ENCODE peak calls at places on chromosomes 11 and 22, in eight cellular contexts. C is fibroblast of pulmonary artery, O is progenitor cell of endocrine pancreas, Z is GM23338, W is transverse colon, K is PC-3, Q is right atrium auricular region, F is choroid plexus epithelial cell. S is an unnamed sample.

GRCh38 chr22:26194877-26195276 is 25.6 kb downstream of the SEZ6L start:
- DNase-seq in K (no peak), F (no peak), Q (no peak), O (no peak), W (no peak), Z (no peak), C (no peak), S (no peak)

GRCh38 chr11:8296872-8297271 is 33.2 kb upstream of the LMO1 start:
- DNase-seq in C (no peak), Q (peak), O (no peak), F (no peak), K (no peak), Z (no peak), W (no peak), S (no peak)

GRCh38 chr22:16801571-16801970 is 23.6 kb downstream of the XKR3 start:
- DNase-seq in C (no peak), Q (no peak), Z (no peak), O (no peak), W (no peak), K (no peak), F (no peak), S (no peak)

GRCh38 chr11:130916910-130917309 is 631 bp upstream of the SNX19 start:
- DNase-seq in F (peak), Z (peak), C (no peak), W (no peak), K (no peak), O (no peak), Q (no peak), S (no peak)

GRCh38 chr22:27881404-27881803 is 37.7 kb downstream of the PITPNB start:
- DNase-seq in Q (no peak), Z (no peak), F (peak), W (peak), C (peak), O (no peak), K (no peak), S (no peak)

GRCh38 chr11:7575841-7576451 is 62.1 kb downstream of the PPFIBP2 start:
- DNase-seq in Z (no peak), W (peak), K (peak), C (no peak), O (no peak), F (no peak), Q (no peak), S (no peak)

GRCh38 chr22:48104102-48104738 is 1341.8 kb downstream of the TBC1D22A start:
- DNase-seq in K (no peak), W (no peak), Z (no peak), O (no peak), F (no peak), Q (peak), C (no peak), S (no peak)

GRCh38 chr11:104570088-104570701 is 328.1 kb downstream of the CASP12 start:
- DNase-seq in O (no peak), C (peak), Q (no peak), F (peak), Z (no peak), K (peak), W (no peak), S (no peak)

GRCh38 chr11:58330861-58331260 is 28.0 kb downstream of the OR5B17 start:
- DNase-seq in W (no peak), F (peak), O (no peak), K (peak), C (peak), Z (no peak), Q (no peak), S (no peak)

DNA sequence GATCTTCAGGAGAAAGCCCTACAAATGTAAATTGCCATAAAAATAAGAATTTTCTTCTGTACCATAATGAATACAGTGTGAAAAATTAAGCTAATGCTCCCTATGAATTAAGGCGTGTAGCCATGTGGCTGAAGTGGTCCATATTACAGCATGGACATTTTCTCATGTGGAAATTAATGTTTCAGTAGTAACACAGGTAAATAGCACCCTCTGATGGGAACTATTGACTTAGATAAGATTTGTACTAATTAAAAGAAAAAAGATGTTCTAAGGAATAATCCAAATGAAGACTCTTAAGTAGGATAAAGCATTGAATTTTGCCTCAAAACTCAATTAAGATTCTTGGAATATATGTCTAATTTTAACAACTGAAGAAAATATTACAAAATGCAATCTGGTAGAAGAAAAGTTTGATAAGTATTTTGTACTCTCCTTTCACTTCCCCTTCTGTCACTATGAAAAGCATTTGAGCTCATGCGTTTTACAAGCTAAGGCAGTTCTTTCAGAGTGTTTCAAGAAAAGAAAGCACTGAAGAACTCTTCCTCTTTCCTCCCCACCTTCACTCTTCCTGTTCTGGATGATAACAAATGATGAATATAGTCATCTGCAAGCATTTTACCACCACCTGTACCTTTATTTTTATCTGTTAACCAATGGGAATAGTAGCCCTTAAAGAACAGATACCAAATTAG is 9.9 kb upstream of the OR8D2 start:
- DNase-seq in Q (no peak), K (peak), F (peak), C (peak), W (no peak), Z (peak), O (no peak), S (no peak)
- TF ChIP-seq CTCF in Q (no peak), K (peak), F (peak), C (peak), W (no peak), Z (no peak), O (no peak), S (no peak)

DNA sequence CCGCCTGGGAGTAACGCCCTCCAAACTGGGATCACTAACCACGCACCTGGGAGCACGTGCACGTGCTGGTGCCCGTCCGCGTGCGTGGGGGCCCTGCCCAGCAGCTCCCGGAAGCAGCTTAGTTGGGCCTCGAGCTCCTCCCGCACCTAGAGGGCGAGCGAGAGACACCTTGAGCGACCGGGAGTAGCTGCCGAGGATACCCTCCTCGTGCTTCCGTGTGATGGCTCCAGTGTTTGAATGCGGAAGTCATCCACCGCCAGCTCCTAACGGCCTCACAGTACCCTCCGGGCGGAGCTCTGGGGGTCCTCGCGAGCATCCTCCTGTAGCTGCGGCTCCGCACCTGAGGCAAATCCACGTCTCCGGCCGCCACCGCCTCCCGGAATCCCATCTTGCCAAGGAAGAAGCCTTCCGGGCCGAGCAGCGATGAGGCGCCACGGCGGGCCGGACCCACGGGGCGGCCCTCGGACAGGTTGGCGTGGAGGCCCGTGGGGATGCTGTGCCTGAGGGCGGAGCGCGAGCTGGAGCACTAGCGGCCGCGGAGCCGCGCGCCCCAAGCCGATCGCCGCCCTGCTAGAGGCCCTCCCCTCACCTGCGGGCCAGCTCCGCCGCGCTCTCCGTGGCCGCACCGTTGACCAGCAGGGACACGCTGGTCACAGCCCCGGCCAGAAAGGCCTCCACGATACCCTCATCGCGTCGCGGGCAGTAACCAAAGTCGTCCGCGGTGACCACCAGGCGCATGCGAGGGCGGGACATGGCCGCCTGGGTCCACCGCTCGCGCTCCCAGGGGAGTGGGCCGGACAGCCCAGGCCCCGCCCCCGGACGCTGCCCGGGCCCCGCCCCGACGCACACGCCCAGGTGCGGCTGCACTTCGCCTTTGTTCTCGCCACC is at the start of gene YDJC:
- DNase-seq in K (peak), F (peak), W (peak), Z (peak), Q (no peak), C (peak), O (peak), S (peak)
- TF ChIP-seq CTCF in K (peak), F (peak), W (peak), Z (peak), Q (no peak), C (peak), O (peak), S (peak)

DNA sequence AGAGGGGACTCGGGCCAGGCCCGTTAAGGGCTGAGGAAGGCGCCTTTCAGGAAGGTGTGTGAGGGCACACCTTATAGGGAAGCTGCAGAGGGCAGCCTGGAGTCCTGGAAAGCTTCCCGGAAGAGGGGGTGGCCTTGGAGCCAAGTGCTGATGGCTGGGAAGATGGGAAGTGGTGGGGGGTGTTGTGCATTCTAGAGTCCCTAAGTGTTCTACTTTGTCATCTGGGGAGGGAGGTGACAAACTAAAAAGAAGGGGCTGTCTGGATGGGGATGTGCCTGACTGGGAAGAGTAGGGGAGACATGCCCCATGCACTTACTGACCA is 6.8 kb downstream of the ZDHHC8 start:
- DNase-seq in Z (no peak), Q (no peak), F (no peak), O (no peak), K (no peak), W (no peak), C (no peak), S (no peak)
- TF ChIP-seq CTCF in Z (no peak), Q (no peak), F (no peak), O (no peak), K (no peak), W (no peak), C (no peak), S (no peak)

DNA sequence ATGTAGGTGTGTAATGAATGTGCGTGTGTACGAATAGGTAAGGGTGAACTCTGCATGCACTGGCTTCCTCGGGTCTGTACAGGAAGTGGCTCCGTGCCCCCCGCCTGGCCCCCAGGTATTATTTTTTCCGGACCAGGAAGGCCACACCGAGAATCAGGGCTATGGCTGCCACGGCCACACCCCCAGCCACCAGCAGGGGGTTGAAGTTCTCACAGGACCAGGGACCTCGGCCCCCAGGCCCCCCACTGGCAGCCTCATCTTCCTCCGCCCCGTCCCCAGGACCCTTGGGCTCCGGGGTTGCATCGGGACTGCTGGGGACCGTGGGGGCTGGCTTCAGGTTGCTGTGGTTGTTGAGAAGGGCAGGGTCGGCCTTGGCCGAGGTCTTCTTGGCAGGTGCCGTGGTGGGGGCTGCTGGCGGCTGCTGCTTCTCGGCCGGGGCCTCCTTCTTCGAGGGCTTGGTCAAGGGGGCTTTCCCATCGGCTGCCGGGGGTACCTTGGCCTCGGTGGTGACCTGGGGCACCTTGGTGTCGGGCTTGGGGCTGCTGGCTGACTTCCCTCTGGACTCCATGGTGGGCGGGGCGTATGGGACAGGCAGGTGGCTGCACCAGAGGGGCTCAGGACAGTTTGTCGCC is 1.8 kb downstream of the CEND1 start:
- DNase-seq in F (no peak), K (no peak), Q (no peak), Z (no peak), O (no peak), C (no peak), W (no peak), S (no peak)
- TF ChIP-seq CTCF in F (peak), K (no peak), Q (no peak), Z (no peak), O (no peak), C (no peak), W (no peak), S (no peak)

GRCh38 chr11:69685348-69685747 is 10.2 kb upstream of the LTO1 start:
- DNase-seq in F (no peak), W (no peak), O (no peak), K (no peak), Q (no peak), C (no peak), Z (no peak), S (no peak)
- TF ChIP-seq CTCF in F (no peak), W (no peak), O (no peak), K (no peak), Q (no peak), C (no peak), Z (no peak), S (no peak)

GRCh38 chr11:134253189-134253993 is at the start of the genes ACAD8 and THYN1:
- DNase-seq in W (peak), O (peak), Q (peak), C (peak), K (peak), F (peak), Z (peak), S (peak)
- TF ChIP-seq CTCF in W (peak), O (peak), Q (peak), C (no peak), K (no peak), F (no peak), Z (no peak), S (no peak)

DNA sequence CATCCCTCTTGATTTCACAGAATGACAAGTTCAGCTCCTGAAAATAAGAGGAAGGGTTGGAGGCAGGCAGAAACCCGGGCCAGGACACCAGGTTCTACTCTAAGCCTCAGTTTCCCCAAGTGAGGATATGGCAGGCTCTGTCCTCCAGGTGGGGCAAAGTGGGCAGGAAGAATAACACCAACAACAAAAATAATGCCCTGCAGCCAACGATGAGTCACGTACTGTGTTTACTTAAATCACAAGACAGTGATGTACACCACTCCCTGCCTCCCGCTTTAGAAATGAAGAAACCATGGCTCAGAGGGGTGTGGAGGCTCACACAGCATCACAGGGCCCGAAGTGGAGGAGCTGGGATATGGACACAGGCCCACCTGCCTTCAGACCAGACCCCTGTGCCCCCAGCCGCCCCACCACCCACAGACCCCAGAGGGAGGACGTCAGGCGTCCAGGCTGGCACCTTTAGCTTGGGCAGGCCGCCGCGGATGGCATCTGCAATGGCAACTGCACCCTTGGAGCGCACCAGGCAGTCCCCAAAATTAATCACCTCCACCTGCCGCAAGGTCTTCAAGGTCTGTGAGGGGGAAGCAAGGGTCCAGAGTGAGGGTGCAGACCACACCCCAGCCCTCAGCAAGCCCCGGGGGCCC is 15.6 kb upstream of the CHADL start:
- DNase-seq in Q (no peak), W (no peak), K (peak), C (peak), Z (no peak), O (no peak), F (peak), S (no peak)
- TF ChIP-seq CTCF in Q (no peak), W (no peak), K (peak), C (peak), Z (no peak), O (no peak), F (peak), S (no peak)